ENCODE peak calls at places on chromosomes 2 and 18, in seven cellular contexts. One of them, this sample, is unnamed.

GRCh38 chr2:6103949-6104348 is 411.8 kb downstream of the SOX11 start:
- DNase-seq in activated CD8-positive, alpha-beta memory T cell treated with anti-CD3 and anti-CD28 coated beads, Interleukin-2, amount 10 ng/mL, durations not matched to agents 7 days and 5 days: no peak
- DNase-seq in NCI-H1417: peak
- DNase-seq in cardiac muscle cell: no peak
- DNase-seq in KG1: no peak
- DNase-seq in mesothelial cell of epicardium: no peak
- DNase-seq in posterior vena cava: no peak
- DNase-seq in this sample: no peak

GRCh38 chr2:189276277-189276676 is 96.7 kb upstream of the COL5A2 start:
- DNase-seq in activated CD8-positive, alpha-beta memory T cell treated with anti-CD3 and anti-CD28 coated beads, Interleukin-2, amount 10 ng/mL, durations not matched to agents 7 days and 5 days: no peak
- DNase-seq in KG1: no peak
- DNase-seq in cardiac muscle cell: no peak
- DNase-seq in mesothelial cell of epicardium: no peak
- DNase-seq in NCI-H1417: no peak
- DNase-seq in posterior vena cava: no peak
- DNase-seq in this sample: no peak

GRCh38 chr2:237726401-237726830 is 72.2 kb upstream of the RBM44 start:
- DNase-seq in cardiac muscle cell: no peak
- DNase-seq in NCI-H1417: peak
- DNase-seq in activated CD8-positive, alpha-beta memory T cell treated with anti-CD3 and anti-CD28 coated beads, Interleukin-2, amount 10 ng/mL, durations not matched to agents 7 days and 5 days: no peak
- DNase-seq in posterior vena cava: no peak
- DNase-seq in KG1: no peak
- DNase-seq in mesothelial cell of epicardium: no peak
- DNase-seq in this sample: no peak

GRCh38 chr2:13034861-13035260 is 318.1 kb downstream of the TRIB2 start:
- DNase-seq in activated CD8-positive, alpha-beta memory T cell treated with anti-CD3 and anti-CD28 coated beads, Interleukin-2, amount 10 ng/mL, durations not matched to agents 7 days and 5 days: no peak
- DNase-seq in cardiac muscle cell: no peak
- DNase-seq in NCI-H1417: no peak
- DNase-seq in mesothelial cell of epicardium: no peak
- DNase-seq in KG1: no peak
- DNase-seq in posterior vena cava: no peak
- DNase-seq in this sample: no peak

GRCh38 chr2:75041226-75041625 is 82.8 kb downstream of the POLE4 start:
- DNase-seq in cardiac muscle cell: no peak
- DNase-seq in mesothelial cell of epicardium: no peak
- DNase-seq in NCI-H1417: no peak
- DNase-seq in activated CD8-positive, alpha-beta memory T cell treated with anti-CD3 and anti-CD28 coated beads, Interleukin-2, amount 10 ng/mL, durations not matched to agents 7 days and 5 days: no peak
- DNase-seq in posterior vena cava: no peak
- DNase-seq in KG1: no peak
- DNase-seq in this sample: no peak

GRCh38 chr2:70964596-70965386 is 13.6 kb upstream of the ANKRD53 start:
- DNase-seq in cardiac muscle cell: peak
- DNase-seq in posterior vena cava: peak
- DNase-seq in mesothelial cell of epicardium: peak
- DNase-seq in KG1: peak
- DNase-seq in NCI-H1417: no peak
- DNase-seq in activated CD8-positive, alpha-beta memory T cell treated with anti-CD3 and anti-CD28 coated beads, Interleukin-2, amount 10 ng/mL, durations not matched to agents 7 days and 5 days: peak
- DNase-seq in this sample: no peak

GRCh38 chr2:210663574-210663973 is 107.2 kb downstream of the CPS1 start:
- DNase-seq in posterior vena cava: no peak
- DNase-seq in NCI-H1417: peak
- DNase-seq in KG1: no peak
- DNase-seq in activated CD8-positive, alpha-beta memory T cell treated with anti-CD3 and anti-CD28 coated beads, Interleukin-2, amount 10 ng/mL, durations not matched to agents 7 days and 5 days: no peak
- DNase-seq in mesothelial cell of epicardium: no peak
- DNase-seq in cardiac muscle cell: peak
- DNase-seq in this sample: no peak

GRCh38 chr18:62437520-62438329 is 85.1 kb upstream of the ZCCHC2 start:
- DNase-seq in KG1: no peak
- DNase-seq in activated CD8-positive, alpha-beta memory T cell treated with anti-CD3 and anti-CD28 coated beads, Interleukin-2, amount 10 ng/mL, durations not matched to agents 7 days and 5 days: no peak
- DNase-seq in cardiac muscle cell: no peak
- DNase-seq in NCI-H1417: no peak
- DNase-seq in mesothelial cell of epicardium: no peak
- DNase-seq in posterior vena cava: no peak
- DNase-seq in this sample: no peak

GRCh38 chr18:24584205-24584604 is 123.8 kb downstream of the HRH4 start:
- DNase-seq in NCI-H1417: no peak
- DNase-seq in posterior vena cava: no peak
- DNase-seq in mesothelial cell of epicardium: no peak
- DNase-seq in activated CD8-positive, alpha-beta memory T cell treated with anti-CD3 and anti-CD28 coated beads, Interleukin-2, amount 10 ng/mL, durations not matched to agents 7 days and 5 days: no peak
- DNase-seq in KG1: no peak
- DNase-seq in cardiac muscle cell: no peak
- DNase-seq in this sample: no peak

GRCh38 chr2:218022131-218022850 is 19.5 kb upstream of the TNS1 start:
- DNase-seq in activated CD8-positive, alpha-beta memory T cell treated with anti-CD3 and anti-CD28 coated beads, Interleukin-2, amount 10 ng/mL, durations not matched to agents 7 days and 5 days: no peak
- DNase-seq in NCI-H1417: no peak
- DNase-seq in cardiac muscle cell: no peak
- DNase-seq in mesothelial cell of epicardium: no peak
- DNase-seq in posterior vena cava: peak
- DNase-seq in KG1: no peak
- DNase-seq in this sample: no peak

GRCh38 chr2:220789961-220790360 is 782.1 kb downstream of the EPHA4 start:
- DNase-seq in activated CD8-positive, alpha-beta memory T cell treated with anti-CD3 and anti-CD28 coated beads, Interleukin-2, amount 10 ng/mL, durations not matched to agents 7 days and 5 days: no peak
- DNase-seq in KG1: no peak
- DNase-seq in mesothelial cell of epicardium: no peak
- DNase-seq in posterior vena cava: no peak
- DNase-seq in cardiac muscle cell: no peak
- DNase-seq in NCI-H1417: no peak
- DNase-seq in this sample: no peak

GRCh38 chr2:9715238-9715637 is 84.4 kb upstream of the YWHAQ start:
- DNase-seq in KG1: no peak
- DNase-seq in activated CD8-positive, alpha-beta memory T cell treated with anti-CD3 and anti-CD28 coated beads, Interleukin-2, amount 10 ng/mL, durations not matched to agents 7 days and 5 days: no peak
- DNase-seq in cardiac muscle cell: no peak
- DNase-seq in posterior vena cava: no peak
- DNase-seq in NCI-H1417: no peak
- DNase-seq in mesothelial cell of epicardium: no peak
- DNase-seq in this sample: no peak

GRCh38 chr18:56565596-56566355 is 72.6 kb downstream of the TXNL1 start:
- DNase-seq in posterior vena cava: no peak
- DNase-seq in NCI-H1417: peak
- DNase-seq in activated CD8-positive, alpha-beta memory T cell treated with anti-CD3 and anti-CD28 coated beads, Interleukin-2, amount 10 ng/mL, durations not matched to agents 7 days and 5 days: no peak
- DNase-seq in KG1: no peak
- DNase-seq in cardiac muscle cell: no peak
- DNase-seq in mesothelial cell of epicardium: no peak
- DNase-seq in this sample: no peak

GRCh38 chr18:57435851-57436192 is 648 bp downstream of the ONECUT2 start:
- DNase-seq in posterior vena cava: no peak
- DNase-seq in NCI-H1417: peak
- DNase-seq in KG1: no peak
- DNase-seq in mesothelial cell of epicardium: no peak
- DNase-seq in activated CD8-positive, alpha-beta memory T cell treated with anti-CD3 and anti-CD28 coated beads, Interleukin-2, amount 10 ng/mL, durations not matched to agents 7 days and 5 days: no peak
- DNase-seq in cardiac muscle cell: no peak
- DNase-seq in this sample: no peak

This sample was measured in NCI-H1048.